ENCODE peak calls at places on chromosomes 1 and 21, in six cellular contexts. Z is hepatocyte, Y is pancreas, M is OCI-LY7, I is IMR-90, P is uterus. F is an unnamed sample. For H3K4me1, the result is how much of the 10 kb centered on the place peaks cover.

GRCh38 chr1:24015226-24016210 is 35.4 kb upstream of the SRSF10 start:
- DNase-seq in M (no peak), P (peak), I (peak), Y (no peak), Z (peak), F (no peak)

GRCh38 chr1:109928591-109929111 is 18.0 kb downstream of the CSF1 start:
- DNase-seq in M (no peak), P (peak), Y (peak), I (peak), Z (peak), F (peak)

GRCh38 chr1:38741341-38741740 is 118.2 kb downstream of the RRAGC start:
- DNase-seq in P (no peak), Z (peak), M (no peak), I (no peak), Y (no peak), F (no peak)

GRCh38 chr21:30719401-30719800 is 824 bp upstream of the KRTAP21-3 start:
- DNase-seq in Y (no peak), I (no peak), P (no peak), M (no peak), Z (peak), F (no peak)

GRCh38 chr21:22516230-22516629 is 1518.0 kb downstream of the NCAM2 start:
- DNase-seq in Y (no peak), Z (no peak), I (no peak), P (no peak), M (no peak), F (no peak)

GRCh38 chr1:203765029-203765837 is at the start of gene LAX1:
- DNase-seq in M (peak), Z (no peak), P (no peak), Y (no peak), I (no peak), F (no peak)

GRCh38 chr1:176996455-176997090 is 167.9 kb downstream of the ASTN1 start:
- DNase-seq in Z (no peak), Y (no peak), M (no peak), P (peak), I (no peak), F (no peak)

GRCh38 chr1:64087768-64088167 is 115.7 kb upstream of the UBE2U start:
- DNase-seq in Y (no peak), Z (no peak), P (no peak), I (peak), M (no peak), F (no peak)

GRCh38 chr1:41664861-41665640 is 180.6 kb upstream of the EDN2 start:
- DNase-seq in Z (peak), Y (no peak), M (no peak), I (peak), P (no peak), F (no peak)

GRCh38 chr1:232227171-232227740 is 402.7 kb downstream of the SIPA1L2 start:
- DNase-seq in I (no peak), Z (no peak), Y (no peak), P (no peak), M (no peak), F (no peak)

GRCh38 chr21:36199021-36199420 is 42.4 kb downstream of the DOP1B start:
- DNase-seq in Y (no peak), I (no peak), P (no peak), Z (peak), M (no peak), F (no peak)

GRCh38 chr1:154329551-154330131 is 4.3 kb downstream of the ATP8B2 start:
- DNase-seq in Y (no peak), P (no peak), M (no peak), I (no peak), Z (no peak), F (no peak)

GRCh38 chr1:183063349-183063748 is 40.1 kb downstream of the LAMC1 start:
- DNase-seq in Y (no peak), Z (no peak), I (peak), P (no peak), M (no peak), F (no peak)

GRCh38 chr1:113940365-113941244 is 11.5 kb downstream of the HIPK1 start:
- DNase-seq in M (peak), I (no peak), Y (no peak), Z (no peak), P (no peak), F (no peak)

GRCh38 chr1:160167580-160167979 is 16.2 kb downstream of the ATP1A4 start:
- DNase-seq in P (no peak), I (peak), Z (no peak), Y (no peak), M (no peak), F (no peak)

GRCh38 chr1:168345939-168346338 is 65.3 kb downstream of the TBX19 start:
- DNase-seq in P (no peak), I (no peak), Z (no peak), M (no peak), Y (no peak), F (no peak)

GRCh38 chr1:168342572-168343280 is 62.0 kb downstream of the TBX19 start:
- DNase-seq in P (peak), M (peak), Y (peak), I (peak), Z (peak), F (peak)

GRCh38 chr1:168340796-168341510 is 60.3 kb downstream of the TBX19 start:
- DNase-seq in M (no peak), I (no peak), Z (no peak), P (no peak), Y (no peak), F (no peak)

GRCh38 chr1:168341576-168341975 is 60.9 kb downstream of the TBX19 start:
- DNase-seq in Y (no peak), M (no peak), P (no peak), I (peak), Z (no peak), F (no peak)

DNA sequence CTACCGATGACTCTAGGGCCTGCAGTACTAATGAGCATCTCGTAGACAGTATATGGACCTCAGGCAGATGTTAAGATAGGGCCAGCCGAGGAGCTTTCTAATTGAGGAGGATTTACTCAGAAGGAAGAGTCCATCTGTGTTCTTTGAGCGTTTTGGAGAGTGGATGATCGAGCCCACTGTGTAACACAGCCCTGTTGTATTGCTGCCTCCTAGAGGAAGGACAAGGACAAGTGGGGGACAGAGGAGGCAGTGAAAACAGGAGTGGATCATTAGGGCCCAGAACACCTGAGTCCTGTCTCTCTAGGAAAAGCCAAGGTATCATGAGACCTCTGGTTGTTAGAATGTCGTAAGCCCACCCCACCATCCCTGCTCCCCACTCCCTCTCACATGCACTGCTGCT is 62.9 kb downstream of the TBX19 start:
- DNase-seq in M (peak), Z (no peak), I (no peak), Y (no peak), P (no peak), F (no peak)
- TF ChIP-seq CTCF in M (peak), Z (no peak), I (no peak), Y (no peak), P (no peak), F (no peak)

DNA sequence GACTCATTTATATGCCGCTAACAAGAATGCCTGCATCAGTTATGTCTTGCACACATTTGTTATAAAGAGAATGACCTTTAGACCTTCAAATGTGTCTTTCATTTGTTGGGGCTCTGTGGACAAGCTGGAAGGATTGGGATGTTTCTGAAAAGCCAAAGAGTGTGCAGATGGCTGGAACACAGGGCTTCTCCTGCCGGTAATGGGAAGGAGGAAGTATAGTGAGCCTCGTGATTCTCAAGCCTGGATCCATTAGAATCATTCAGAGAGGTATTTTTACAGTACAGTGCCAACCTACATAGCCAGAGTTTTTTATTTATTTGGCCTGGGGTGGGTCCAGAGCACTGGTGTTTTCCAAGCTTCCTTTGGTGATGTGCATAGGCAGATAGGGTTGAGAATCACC is 40.6 kb upstream of the ATP1A1 start:
- DNase-seq in Z (no peak), M (no peak), Y (no peak), P (no peak), I (no peak), F (no peak)
- H3K4me1 ChIP-seq in Z (under half), M (half or more), Y (under half), P (under half), I (under half), F (under half)

DNA sequence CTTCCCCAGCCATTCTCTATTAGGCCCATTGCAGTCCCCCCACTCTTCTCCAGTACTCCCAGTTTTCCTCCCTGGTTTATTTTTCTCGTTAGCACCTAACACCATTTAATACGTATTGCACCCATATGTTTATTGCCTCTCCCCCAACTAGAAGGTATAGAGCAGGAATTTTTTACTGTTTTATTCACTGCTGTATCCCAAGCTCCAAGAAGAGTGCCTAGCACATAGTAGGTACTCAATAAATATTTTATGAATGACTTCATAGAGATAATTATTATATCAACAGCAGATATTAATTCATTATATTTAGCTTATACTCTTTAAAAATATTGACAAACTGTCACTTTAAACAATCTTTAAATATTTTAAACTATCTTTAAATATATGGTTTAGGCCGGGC is 5.7 kb upstream of the ACOT7 start:
- DNase-seq in I (no peak), P (no peak), Z (no peak), M (no peak), Y (no peak), F (no peak)
- H3K4me3 ChIP-seq in I (no peak), P (no peak), Z (no peak), M (no peak), Y (no peak), F (no peak)

DNA sequence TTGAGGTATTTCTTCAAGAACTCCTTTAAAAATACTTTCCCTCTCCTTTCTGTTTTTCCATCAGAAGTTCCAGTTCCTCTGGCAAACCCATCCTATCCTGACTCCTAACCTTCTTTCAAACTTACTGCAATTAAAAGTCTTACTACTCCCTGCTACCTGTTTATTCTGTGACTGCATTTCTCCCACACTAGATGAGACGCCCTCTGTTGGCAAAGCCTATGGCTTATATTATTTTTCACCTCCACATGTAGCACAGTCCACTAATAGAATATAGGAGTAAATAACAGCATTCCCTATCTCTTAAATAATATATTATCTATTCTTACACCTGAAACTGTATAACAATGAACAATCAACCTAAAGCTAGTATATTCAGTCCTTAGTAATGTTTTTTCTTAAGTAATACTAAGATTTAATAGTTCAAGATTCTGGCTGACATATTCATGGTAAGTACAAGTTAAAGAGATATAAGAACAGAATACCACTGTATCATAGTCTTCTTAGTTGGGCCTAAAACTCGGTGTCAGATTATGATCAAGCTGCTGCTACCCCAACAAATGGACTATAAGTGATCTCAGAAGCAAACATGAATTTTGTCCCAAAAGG is 54.8 kb downstream of the RAB3GAP2 start:
- DNase-seq in M (peak), Z (peak), P (no peak), Y (no peak), I (no peak), F (no peak)
- TF ChIP-seq CTCF in M (peak), Z (peak), P (peak), Y (no peak), I (peak), F (no peak)

DNA sequence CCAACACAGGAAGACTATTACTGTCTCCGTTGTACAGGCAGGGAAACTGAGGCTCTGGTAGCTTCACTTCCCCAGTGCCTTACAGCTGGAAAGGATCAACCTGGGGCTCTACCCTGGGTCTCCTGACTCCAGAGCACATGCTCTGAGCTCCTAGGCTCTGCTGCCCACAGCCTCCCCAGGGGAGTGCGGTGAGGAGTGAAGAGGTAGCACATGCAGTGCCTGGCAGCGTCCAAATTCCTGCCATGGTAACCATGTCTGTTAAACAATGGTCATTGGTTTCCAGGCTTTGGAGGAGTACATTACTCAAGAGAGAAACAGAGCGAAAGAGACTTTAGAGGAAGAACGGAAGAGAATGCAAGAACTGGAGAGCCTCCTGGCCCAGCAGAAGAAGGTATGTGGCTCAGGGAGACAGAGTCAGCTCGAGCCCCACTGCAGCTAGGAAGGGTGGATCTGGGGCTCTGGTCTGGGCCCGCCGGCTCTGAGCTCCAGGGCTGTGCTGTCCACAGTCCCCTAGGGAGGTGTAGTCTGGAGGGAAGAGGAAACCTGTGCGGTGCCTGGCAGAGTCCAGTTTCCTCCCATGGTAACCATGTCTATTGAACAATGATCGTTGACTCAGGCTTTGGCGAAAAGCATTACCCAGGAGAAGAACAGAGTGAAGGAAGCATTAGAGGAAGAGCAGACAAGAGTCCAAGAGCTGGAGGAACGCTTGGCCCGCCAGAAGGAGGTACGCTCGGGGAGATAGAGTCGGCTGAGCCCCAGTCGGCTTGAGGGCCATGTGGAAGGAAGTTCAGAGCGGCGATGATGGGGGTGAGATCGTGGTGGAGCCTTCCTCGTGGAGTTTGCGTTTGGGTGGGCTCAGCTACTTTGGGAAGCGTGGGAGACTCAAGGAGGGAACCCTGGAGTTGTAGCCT is 64.6 kb upstream of the EFHD2 start:
- DNase-seq in Y (no peak), I (no peak), Z (no peak), P (no peak), M (no peak), F (no peak)
- H3K4me1 ChIP-seq in Y (under half), I (under half), Z (under half), P (under half), M (under half), F (under half)